ENCODE peak calls at places on chromosomes 5 and 9, in four cellular contexts. W is esophagus squamous epithelium, R is uterus, K is foreskin keratinocyte. B is an unnamed sample.

GRCh38 chr5:119330367-119331183 is 25.2 kb upstream of the TNFAIP8 start:
- DNase-seq in W (no peak), R (no peak), K (no peak), B (no peak)

GRCh38 chr5:43242196-43242595 is 50.2 kb downstream of the NIM1K start:
- DNase-seq in W (no peak), R (no peak), K (no peak), B (no peak)

GRCh38 chr9:132794730-132795380 is 83.2 kb downstream of the AK8 start:
- DNase-seq in W (no peak), R (no peak), K (peak; percentile 63), B (peak; percentile 32)

GRCh38 chr5:143349127-143349526 is 54.4 kb downstream of the NR3C1 start:
- DNase-seq in W (no peak), R (no peak), K (no peak), B (no peak)

GRCh38 chr9:113973963-113974413 is 97.9 kb downstream of the ZNF618 start:
- DNase-seq in W (no peak), R (no peak), K (no peak), B (no peak)

GRCh38 chr5:10601246-10602030 is 37.6 kb downstream of the ANKRD33B start:
- DNase-seq in W (peak; percentile 12), R (peak; percentile 89), K (peak; percentile 84), B (peak; percentile 92)

GRCh38 chr9:115164511-115164974 is 46.6 kb upstream of the TNC start:
- DNase-seq in W (no peak), R (no peak), K (peak; percentile 51), B (no peak)

GRCh38 chr5:122073023-122073422 is 5.0 kb downstream of the LOX start:
- DNase-seq in W (no peak), R (no peak), K (no peak), B (no peak)

GRCh38 chr9:133892193-133892920 is 99.8 kb downstream of the VAV2 start:
- DNase-seq in W (no peak), R (no peak), K (no peak), B (no peak)

GRCh38 chr5:165126598-165126997 is 1621.2 kb downstream of the MAT2B start:
- DNase-seq in W (no peak), R (no peak), K (no peak), B (no peak)

GRCh38 chr9:114037961-114038723 is 40.0 kb downstream of the AMBP start:
- DNase-seq in W (no peak), R (peak; percentile 8), K (no peak), B (peak; percentile 50)

GRCh38 chr5:133995341-133995740 is 9.4 kb downstream of the VDAC1 start:
- DNase-seq in W (no peak), R (no peak), K (no peak), B (no peak)
- H3K4me1 ChIP-seq in W (peaks cover 51% of the 10 kb centered on the region), R (peaks cover 21% of the 10 kb centered on the region), K (peaks cover 6% of the 10 kb centered on the region), B (peaks cover 70% of the 10 kb centered on the region)

GRCh38 chr5:132293066-132293991 is 865 bp upstream of the SLC22A4 start:
- DNase-seq in W (no peak), R (peak; percentile 96), K (peak; percentile 64), B (peak; percentile 89)
- TF ChIP-seq CTCF in W (peak; percentile 17), R (peak; percentile 5), K (peak; percentile 50), B (no peak)

GRCh38 chr5:39440964-39441363 is 16.2 kb upstream of the DAB2 start:
- DNase-seq in W (no peak), R (no peak), K (no peak), B (no peak)

GRCh38 chr5:39447059-39447458 is 22.3 kb upstream of the DAB2 start:
- DNase-seq in W (no peak), R (no peak), K (no peak), B (no peak)

GRCh38 chr5:39441838-39442237 is 17.1 kb upstream of the DAB2 start:
- DNase-seq in W (no peak), R (no peak), K (no peak), B (no peak)

GRCh38 chr5:39446231-39446630 is 21.5 kb upstream of the DAB2 start:
- DNase-seq in W (no peak), R (no peak), K (no peak), B (no peak)

GRCh38 chr5:39443911-39444310 is 19.1 kb upstream of the DAB2 start:
- DNase-seq in W (no peak), R (no peak), K (no peak), B (no peak)
- H3K4me1 ChIP-seq in W (no peaks in the 10 kb centered on the region), R (no peaks in the 10 kb centered on the region), K (peaks cover 5% of the 10 kb centered on the region), B (no peaks in the 10 kb centered on the region)

GRCh38 chr5:179276838-179277395 is 68.3 kb downstream of the ADAMTS2 start:
- DNase-seq in W (no peak), R (no peak), K (no peak), B (no peak)
- TF ChIP-seq CTCF in W (no peak), R (no peak), K (no peak), B (no peak)

DNA sequence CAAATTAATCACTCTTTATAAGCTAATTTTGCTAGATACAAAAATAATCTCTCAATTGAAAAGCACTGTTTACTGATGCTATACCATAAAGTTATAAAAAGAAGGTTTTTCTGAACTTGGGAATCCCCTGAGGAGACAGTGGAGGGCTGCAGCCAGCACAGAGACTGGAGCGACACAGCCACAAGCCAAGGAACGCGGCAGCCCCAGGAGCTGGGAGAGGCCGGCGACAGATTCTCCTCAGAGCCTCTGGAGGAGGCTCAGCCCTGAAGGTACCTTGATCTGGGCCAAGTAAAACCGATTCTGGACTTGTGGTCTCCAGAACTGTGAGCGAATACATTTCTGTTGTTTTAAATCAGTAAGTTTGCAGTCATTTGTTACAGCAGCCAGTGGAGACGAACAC is 3.7 kb downstream of the GFPT2 start:
- DNase-seq in W (no peak), R (no peak), K (no peak), B (no peak)
- H3K4me1 ChIP-seq in W (peaks cover 7% of the 10 kb centered on the region), R (peaks cover 7% of the 10 kb centered on the region), K (no peaks in the 10 kb centered on the region), B (no peaks in the 10 kb centered on the region)

GRCh38 chr9:38068866-38069628 is at the start of gene SHB:
- DNase-seq in W (no peak), R (peak; percentile 65), K (no peak), B (peak; percentile 75)
- TF ChIP-seq CTCF in W (peak; percentile 23), R (peak; percentile 35), K (no peak), B (peak; percentile 68)

GRCh38 chr9:131296452-131296851 is 6.9 kb downstream of the PLPP7 start:
- DNase-seq in W (no peak), R (no peak), K (no peak), B (no peak)

GRCh38 chr9:131298816-131299215 is 9.3 kb downstream of the PLPP7 start:
- DNase-seq in W (no peak), R (no peak), K (no peak), B (no peak)

GRCh38 chr9:131298341-131298740 is 8.8 kb downstream of the PLPP7 start:
- DNase-seq in W (no peak), R (no peak), K (no peak), B (no peak)

GRCh38 chr9:131297903-131298302 is 8.4 kb downstream of the PLPP7 start:
- DNase-seq in W (no peak), R (no peak), K (no peak), B (no peak)

GRCh38 chr9:131296906-131297500 is 7.5 kb downstream of the PLPP7 start:
- DNase-seq in W (no peak), R (no peak), K (no peak), B (no peak)
- H3K4me1 ChIP-seq in W (no peaks in the 10 kb centered on the region), R (no peaks in the 10 kb centered on the region), K (no peaks in the 10 kb centered on the region), B (no peaks in the 10 kb centered on the region)

GRCh38 chr5:134948929-134949328 is 18.8 kb upstream of the CATSPER3 start:
- DNase-seq in W (no peak), R (peak; percentile 22), K (no peak), B (no peak)
- TF ChIP-seq CTCF in W (no peak), R (no peak), K (no peak), B (no peak)

GRCh38 chr9:91642771-91643170 is 219.1 kb upstream of the NFIL3 start:
- DNase-seq in W (no peak), R (no peak), K (no peak), B (no peak)

GRCh38 chr9:91643474-91644102 is 220.0 kb upstream of the NFIL3 start:
- DNase-seq in W (no peak), R (no peak), K (no peak), B (no peak)

GRCh38 chr9:91639054-91639453 is 215.4 kb upstream of the NFIL3 start:
- DNase-seq in W (no peak), R (no peak), K (no peak), B (no peak)

GRCh38 chr9:91644433-91644832 is 220.8 kb upstream of the NFIL3 start:
- DNase-seq in W (no peak), R (no peak), K (no peak), B (no peak)

GRCh38 chr9:91640428-91640827 is 216.8 kb upstream of the NFIL3 start:
- DNase-seq in W (no peak), R (no peak), K (no peak), B (no peak)
- H3K4me1 ChIP-seq in W (no peaks in the 10 kb centered on the region), R (no peaks in the 10 kb centered on the region), K (no peaks in the 10 kb centered on the region), B (no peaks in the 10 kb centered on the region)

DNA sequence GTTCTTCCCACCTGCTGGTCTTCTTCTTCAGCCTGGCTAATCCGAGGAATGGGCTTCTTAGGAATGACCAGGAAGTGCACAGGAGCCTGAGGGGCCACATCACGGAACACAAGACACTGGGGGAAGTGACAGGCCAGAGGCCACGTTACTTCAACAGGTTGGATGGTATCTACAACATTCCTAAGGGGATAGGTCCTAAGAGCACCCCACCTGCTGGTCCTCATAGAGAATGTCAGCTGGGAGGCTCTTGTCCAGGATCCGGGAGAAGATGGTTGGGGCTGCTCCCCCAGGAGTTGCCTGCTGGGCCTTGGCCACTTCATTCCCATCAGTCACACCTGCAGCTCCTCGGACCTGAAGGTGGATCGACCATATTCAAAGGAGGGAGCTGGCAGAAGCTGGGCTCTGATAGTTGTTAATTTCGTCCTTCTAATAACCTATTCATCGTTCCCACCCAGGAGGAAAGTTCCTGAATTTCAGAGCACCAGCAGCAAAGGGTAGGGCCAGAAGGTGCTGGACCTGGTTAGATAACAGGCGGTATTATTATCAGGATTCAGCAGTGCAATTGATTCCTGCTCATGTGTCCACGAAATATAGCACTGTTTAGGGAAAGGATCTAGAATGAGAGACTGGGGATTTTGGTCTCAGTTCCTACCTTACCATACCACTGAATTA is 1.3 kb downstream of the HINT2 start:
- DNase-seq in W (no peak), R (no peak), K (no peak), B (no peak)
- TF ChIP-seq CTCF in W (peak; percentile 36), R (no peak), K (peak; percentile 58), B (peak; percentile 41)